ENCODE peak calls at places on chromosomes 16 and 17, in five cellular contexts. D is Panc1, O is mammary epithelial cell, K is left lung, I is A673. Y is an unnamed sample.

GRCh38 chr17:75771334-75772281 is 6.6 kb upstream of the GALK1 start:
- DNase-seq in I (no peak), O (no peak), K (no peak), D (no peak), Y (no peak)

GRCh38 chr17:21318439-21318838 is 33.9 kb downstream of the MAP2K3 start:
- DNase-seq in K (peak; percentile 78), D (no peak), O (no peak), I (no peak), Y (no peak)

GRCh38 chr17:29958947-29959657 is 17.7 kb downstream of the EFCAB5 start:
- DNase-seq in D (no peak), O (peak; percentile 80), I (no peak), K (no peak), Y (no peak)

GRCh38 chr17:63250830-63251229 is 195.3 kb downstream of the CYB561 start:
- DNase-seq in I (no peak), D (no peak), O (no peak), K (no peak), Y (no peak)

GRCh38 chr16:25151996-25152395 is 40.5 kb downstream of the LCMT1 start:
- DNase-seq in D (no peak), K (no peak), O (peak; percentile 63), I (no peak), Y (no peak)

GRCh38 chr16:56649820-56650219 is 1.9 kb upstream of the MT1B start:
- DNase-seq in O (peak; percentile 89), K (no peak), I (no peak), D (no peak), Y (no peak)

GRCh38 chr17:62800580-62800979 is 7.5 kb downstream of the MARCHF10 start:
- DNase-seq in I (no peak), O (peak; percentile 82), K (no peak), D (no peak), Y (no peak)

GRCh38 chr17:9321862-9322261 is 253.8 kb downstream of the STX8 start:
- DNase-seq in I (no peak), K (no peak), D (no peak), O (no peak), Y (no peak)

GRCh38 chr17:43327421-43327820 is 71.4 kb upstream of the ARL4D start:
- DNase-seq in K (no peak), D (no peak), I (no peak), O (no peak), Y (no peak)

GRCh38 chr16:55822280-55822810 is 10.6 kb downstream of the CES1 start:
- DNase-seq in D (no peak), O (no peak), K (no peak), I (no peak), Y (no peak)

GRCh38 chr17:35692811-35693210 is 38.6 kb upstream of the RASL10B start:
- DNase-seq in D (no peak), O (no peak), K (no peak), I (no peak), Y (no peak)

GRCh38 chr16:31453255-31454204 is 5.8 kb upstream of the ARMC5 start:
- DNase-seq in I (peak; percentile 64), D (no peak), K (no peak), O (peak; percentile 78), Y (no peak)

GRCh38 chr17:62630365-62631085 is 3.1 kb downstream of the MRC2 start:
- DNase-seq in I (no peak), K (no peak), D (no peak), O (peak; percentile 29), Y (no peak)

GRCh38 chr17:9018731-9019130 is 2.6 kb upstream of the NTN1 start:
- DNase-seq in I (no peak), K (no peak), O (no peak), D (no peak), Y (no peak)

GRCh38 chr16:62882552-62883221 is 846.4 kb upstream of the CDH8 start:
- DNase-seq in K (no peak), O (no peak), D (no peak), I (no peak), Y (no peak)

GRCh38 chr17:80246726-80247125 is 13.9 kb upstream of the RNF213 start:
- DNase-seq in O (no peak), I (no peak), D (no peak), K (peak; percentile 60), Y (no peak)

GRCh38 chr17:42792545-42792944 is 6.0 kb downstream of the COA3 start:
- DNase-seq in I (no peak), D (no peak), O (no peak), K (no peak), Y (no peak)

DNA sequence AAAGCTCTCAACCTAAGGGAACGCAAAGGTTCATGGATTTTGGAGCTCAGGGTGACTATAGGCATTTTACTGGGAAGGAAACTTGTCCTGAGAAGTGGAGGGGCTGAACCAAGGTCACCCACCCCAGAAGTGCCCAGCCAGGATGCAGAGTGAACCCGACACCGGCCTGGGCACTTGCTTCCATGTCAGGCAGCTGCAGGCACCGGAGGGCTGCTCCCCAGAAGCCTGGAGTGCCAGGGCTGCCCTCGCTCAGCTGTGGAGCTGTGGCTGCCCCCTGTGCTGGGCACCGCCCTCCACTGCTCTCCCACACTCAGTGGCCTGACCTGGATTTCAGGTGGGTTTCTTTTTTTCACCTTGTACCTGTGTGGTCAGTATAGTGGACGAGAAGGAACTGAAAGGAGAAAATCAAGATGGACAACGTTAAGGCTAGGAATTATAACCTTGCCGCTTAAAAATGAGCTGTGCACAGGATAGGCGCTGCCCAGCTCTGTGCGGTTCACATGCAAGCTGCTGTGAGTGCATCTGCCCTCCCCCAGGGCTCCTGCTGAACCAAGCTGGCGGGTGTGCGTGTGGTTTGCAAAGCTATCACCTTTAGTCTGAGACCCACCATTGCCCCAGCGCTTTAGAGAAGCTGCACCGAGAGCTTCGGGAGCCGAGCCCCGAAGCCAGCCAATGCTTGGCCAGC is 2.2 kb downstream of the MAPK8IP3 start:
- DNase-seq in K (no peak), O (no peak), I (no peak), D (no peak), Y (no peak)
- H3K4me3 ChIP-seq in K (peak overlapping the region; percentile 91), O (no peak overlapping the region), I (peak overlapping the region; percentile 94), D (peak overlapping the region; percentile 75), Y (no peak overlapping the region)

DNA sequence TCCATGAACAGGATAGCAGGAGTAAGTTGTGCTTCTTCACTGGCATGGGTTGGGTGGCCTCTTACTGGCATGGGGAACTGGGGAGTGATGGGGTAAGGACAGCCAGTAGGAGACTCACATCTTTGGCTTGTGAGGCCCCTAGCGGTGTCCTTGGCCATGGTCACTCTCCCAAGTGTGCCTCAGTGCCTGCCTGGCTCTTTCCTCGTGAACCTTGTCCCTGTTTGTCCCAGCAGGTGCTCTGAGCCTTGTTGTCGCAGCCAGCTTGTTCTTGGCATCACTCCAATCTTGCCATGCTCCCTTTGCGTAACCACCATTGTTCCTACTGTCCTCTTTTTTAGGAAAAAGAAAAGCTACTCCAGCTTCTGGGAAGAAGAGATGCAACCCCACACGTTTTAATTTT is 53.6 kb upstream of the SDK2 start:
- DNase-seq in K (no peak), I (no peak), O (no peak), D (no peak), Y (no peak)
- TF ChIP-seq CTCF in K (no peak), I (peak; percentile 20), O (no peak), D (no peak), Y (no peak)

DNA sequence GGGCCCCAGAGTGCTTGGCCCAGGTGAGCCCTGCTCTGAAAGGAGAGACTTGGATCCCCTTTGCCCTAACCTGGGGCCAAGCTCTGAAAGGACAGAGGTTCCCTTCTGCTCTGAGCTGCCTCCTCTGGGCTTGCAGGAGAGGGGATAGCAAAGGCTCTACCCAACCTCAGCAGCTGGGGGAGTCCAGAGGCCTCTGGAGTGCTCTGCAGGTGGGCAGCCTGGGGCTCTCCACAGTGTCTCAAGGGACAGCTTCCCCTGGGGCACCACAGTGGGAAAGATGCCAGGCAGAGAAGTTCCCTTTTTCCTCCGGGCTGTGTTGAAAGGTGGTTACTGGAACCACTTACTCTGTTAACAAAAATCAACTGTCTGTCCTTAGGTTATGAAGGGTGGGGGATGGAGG is 48.2 kb upstream of the MGAT5B start:
- DNase-seq in O (no peak), I (peak; percentile 49), D (no peak), K (no peak), Y (no peak)
- H3K27me3 ChIP-seq in O (no peaks in the 10 kb centered on the region), I (no peaks in the 10 kb centered on the region), D (no peaks in the 10 kb centered on the region), K (no peaks in the 10 kb centered on the region), Y (peaks cover 2% of the 10 kb centered on the region)

GRCh38 chr17:67403065-67403464 is 26.0 kb downstream of the PITPNC1 start:
- DNase-seq in O (no peak), D (no peak), K (no peak), I (no peak), Y (no peak)
- H3K4me3 ChIP-seq in O (no peak overlapping the region), D (no peak overlapping the region), K (no peak overlapping the region), I (no peak overlapping the region), Y (no peak overlapping the region)

DNA sequence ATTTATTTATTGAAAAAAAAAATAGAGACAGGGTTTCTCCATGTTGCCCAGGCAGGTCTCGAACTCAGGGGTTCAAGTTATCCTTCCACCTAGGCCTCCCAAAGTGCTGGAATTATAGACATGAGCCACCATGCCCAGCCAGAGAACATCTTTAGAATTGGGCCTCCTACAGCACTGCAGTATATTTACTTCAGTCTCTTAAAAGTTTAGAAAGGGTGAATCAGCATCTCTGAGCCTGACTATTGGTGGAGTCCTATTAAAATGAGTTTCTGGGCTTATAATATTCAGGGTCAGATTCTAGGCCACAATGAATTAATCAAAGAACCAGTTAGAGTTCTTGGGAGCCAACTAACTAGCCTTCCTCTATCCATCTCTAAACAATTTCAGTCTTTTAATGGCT is 22.8 kb downstream of the TADA2A start:
- DNase-seq in D (no peak), K (no peak), I (no peak), O (peak; percentile 21), Y (no peak)
- TF ChIP-seq CTCF in D (no peak), K (no peak), I (no peak), O (no peak), Y (no peak)

GRCh38 chr16:85988723-85989313 is 89.9 kb downstream of the IRF8 start:
- DNase-seq in O (no peak), I (no peak), D (no peak), K (no peak), Y (peak; percentile 86)

GRCh38 chr16:85988306-85988705 is 89.3 kb downstream of the IRF8 start:
- DNase-seq in I (no peak), O (no peak), D (no peak), K (no peak), Y (peak; percentile 54)

GRCh38 chr16:85987750-85988078 is 88.8 kb downstream of the IRF8 start:
- DNase-seq in I (no peak), K (no peak), D (no peak), O (no peak), Y (no peak)

GRCh38 chr16:85984947-85985451 is 86.0 kb downstream of the IRF8 start:
- DNase-seq in D (no peak), K (no peak), I (no peak), O (no peak), Y (peak; percentile 76)

DNA sequence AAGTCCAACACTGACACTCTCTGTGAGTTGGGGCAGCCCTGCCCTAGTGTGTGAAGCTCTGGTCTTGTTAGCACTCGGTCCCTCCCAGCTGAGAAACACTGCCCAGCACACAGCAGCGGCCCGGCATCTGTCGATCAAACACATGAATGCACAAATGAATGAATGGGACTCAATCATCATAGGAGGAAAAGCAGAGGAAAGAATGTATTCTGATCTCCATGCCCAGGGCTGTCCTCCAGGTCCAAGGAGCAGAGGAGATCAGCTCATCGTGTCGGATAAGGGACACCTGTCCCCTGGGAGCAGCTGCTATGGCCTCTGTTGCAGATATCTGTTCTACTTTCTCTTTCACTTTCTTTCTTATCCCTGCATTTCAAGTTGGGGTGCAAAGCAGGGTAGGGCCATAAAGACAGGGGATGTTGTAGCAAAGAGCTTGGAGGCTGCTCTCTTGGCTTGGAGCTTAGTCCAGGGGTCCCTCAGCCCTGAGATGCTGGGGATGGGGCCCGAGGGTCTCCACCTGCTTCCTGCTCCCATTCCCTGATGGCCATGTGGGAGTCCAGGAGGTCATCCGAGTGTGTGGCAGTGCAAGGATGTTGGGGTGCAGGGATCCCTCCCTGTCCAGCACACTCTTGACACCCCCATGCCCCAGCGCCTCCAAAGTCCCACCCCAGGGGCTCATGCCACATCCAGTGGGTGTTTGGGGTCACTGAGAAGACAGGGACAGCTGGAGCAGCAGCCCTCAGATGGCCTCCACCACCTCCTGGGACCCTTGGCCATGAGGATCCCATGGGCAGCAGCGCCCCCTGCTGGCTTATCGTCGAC is 88.2 kb downstream of the IRF8 start:
- DNase-seq in D (no peak), K (no peak), I (peak; percentile 23), O (no peak), Y (peak; percentile 69)
- H3K27me3 ChIP-seq in D (peaks cover 2% of the 10 kb centered on the region), K (no peaks in the 10 kb centered on the region), I (peaks cover 36% of the 10 kb centered on the region), O (no peaks in the 10 kb centered on the region), Y (no peaks in the 10 kb centered on the region)

Y was measured in GM06990.